ENCODE peak calls at places on chromosomes 16 and 17, in seven cellular contexts. B is mesendoderm, L is AG10803, X is heart right ventricle, S is AG04450, H is cardiac fibroblast, Z is fibroblast of the aortic adventitia. M is an unnamed sample.

GRCh38 chr17:44900894-44901293 is 1.6 kb upstream of the EFTUD2 start:
- DNase-seq in B (no peak), L (peak), X (no peak), S (peak), H (peak), Z (peak), M (no peak)

GRCh38 chr17:76554131-76554530 is 14.3 kb downstream of the PRCD start:
- DNase-seq in B (no peak), L (no peak), X (no peak), S (no peak), H (no peak), Z (no peak), M (no peak)

GRCh38 chr17:74190154-74190553 is 13.3 kb upstream of the RPL38 start:
- DNase-seq in B (peak), L (peak), X (no peak), S (no peak), H (peak), Z (peak), M (no peak)

GRCh38 chr17:36837616-36838272 is 99.5 kb upstream of the LHX1 start:
- DNase-seq in B (peak), L (no peak), X (no peak), S (no peak), H (no peak), Z (no peak), M (no peak)

GRCh38 chr16:85436636-85437160 is 176.4 kb upstream of the GSE1 start:
- DNase-seq in B (peak), L (no peak), X (no peak), S (no peak), H (peak), Z (peak), M (no peak)

GRCh38 chr17:76092526-76093413 is 10.8 kb downstream of the EXOC7 start:
- DNase-seq in B (no peak), L (no peak), X (no peak), S (no peak), H (no peak), Z (no peak), M (no peak)

GRCh38 chr17:50348522-50349240 is 2.8 kb downstream of the XYLT2 start:
- DNase-seq in B (no peak), L (peak), X (no peak), S (no peak), H (peak), Z (peak), M (no peak)

GRCh38 chr17:156946-157345 is 19.6 kb downstream of the SCGB1C2 start:
- DNase-seq in B (no peak), L (no peak), X (no peak), S (no peak), H (no peak), Z (no peak), M (no peak)

GRCh38 chr16:10387378-10387681 is 1.5 kb downstream of the ATF7IP2 start:
- DNase-seq in B (no peak), L (no peak), X (no peak), S (no peak), H (no peak), Z (no peak), M (no peak)

DNA sequence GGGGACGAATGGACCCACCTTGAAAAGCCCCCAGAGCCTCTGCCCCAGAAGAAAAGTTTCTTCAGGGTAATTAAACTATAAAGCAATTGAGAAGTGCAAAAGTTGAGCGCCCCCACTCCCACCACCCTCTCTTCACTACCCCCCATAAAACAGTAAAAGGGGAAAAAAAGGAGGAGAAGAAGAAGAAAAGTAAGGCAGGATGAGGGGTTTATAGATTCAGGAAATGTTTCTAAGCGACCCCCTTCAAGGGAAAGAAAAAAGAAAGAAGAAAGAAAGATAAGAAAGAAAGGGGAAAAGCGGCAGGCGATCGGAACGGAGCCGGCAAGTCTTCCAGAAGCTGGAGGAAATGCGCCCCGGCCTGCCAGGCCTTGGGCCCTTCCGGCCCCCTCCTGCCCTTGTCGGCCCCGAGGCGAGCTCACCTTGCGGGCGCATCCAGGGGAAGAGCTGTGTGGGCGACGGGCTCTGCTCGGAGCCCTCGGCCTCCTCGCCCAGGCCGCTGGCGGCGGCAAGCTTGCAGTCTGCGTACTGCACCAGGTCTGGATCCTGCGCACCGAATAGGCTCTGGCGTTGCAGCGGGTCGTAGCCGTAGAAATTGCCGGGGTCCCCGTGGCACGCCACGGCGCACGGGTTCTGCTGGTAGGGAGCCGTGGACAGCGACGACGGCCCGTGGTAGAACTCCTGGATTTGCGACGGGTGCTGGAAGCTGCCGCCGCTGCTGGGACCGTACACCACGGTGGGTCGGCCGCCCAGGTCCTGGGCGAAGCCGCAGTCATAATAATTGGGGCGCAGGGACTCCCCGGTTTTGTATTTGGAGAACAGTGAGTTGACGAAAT is 1.0 kb downstream of the HOXB8 start:
- DNase-seq in B (peak), L (no peak), X (no peak), S (no peak), H (no peak), Z (no peak), M (no peak)
- H3K4me3 ChIP-seq in B (no peak), L (peak), X (no peak), S (peak), H (no peak), Z (no peak), M (no peak)

GRCh38 chr17:48014603-48015037 is 23.0 kb downstream of the COPZ2 start:
- DNase-seq in B (no peak), L (no peak), X (no peak), S (no peak), H (no peak), Z (no peak), M (no peak)
- H3K4me3 ChIP-seq in B (no peak), L (no peak), X (no peak), S (no peak), H (no peak), Z (no peak), M (no peak)

GRCh38 chr16:11784048-11784780 is 12.8 kb downstream of the ZC3H7A start:
- DNase-seq in B (no peak), L (peak), X (no peak), S (no peak), H (no peak), Z (peak), M (no peak)
- H3K4me3 ChIP-seq in B (no peak), L (peak), X (no peak), S (no peak), H (no peak), Z (no peak), M (peak)

GRCh38 chr17:41322264-41322902 is 6.9 kb upstream of the KRTAP17-1 start:
- DNase-seq in B (peak), L (peak), X (no peak), S (peak), H (peak), Z (peak), M (peak)
- H3K4me3 ChIP-seq in B (no peak), L (no peak), X (no peak), S (no peak), H (no peak), Z (no peak), M (no peak)

DNA sequence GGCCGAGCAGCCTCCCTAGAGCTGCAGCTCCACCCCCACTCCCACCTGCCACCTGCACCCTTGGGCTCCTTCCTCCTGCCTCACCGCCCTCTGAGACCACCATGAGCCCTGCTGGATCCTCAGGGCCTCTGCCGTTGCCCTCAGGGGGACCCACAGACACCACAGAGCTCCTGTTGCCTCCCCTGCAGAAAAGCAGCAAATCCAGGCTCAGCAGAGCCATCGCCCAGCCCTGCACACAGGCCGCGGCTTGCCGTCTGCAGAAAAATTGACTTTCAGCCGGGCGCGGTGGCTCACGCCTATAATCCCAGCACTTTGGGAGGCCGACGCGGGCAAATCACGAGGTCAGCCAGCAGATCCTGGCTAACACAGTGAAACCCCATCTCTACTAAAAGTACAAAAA is 7.0 kb upstream of the PPP1R27 start:
- DNase-seq in B (no peak), L (no peak), X (no peak), S (no peak), H (no peak), Z (no peak), M (no peak)
- H3K4me3 ChIP-seq in B (no peak), L (no peak), X (no peak), S (no peak), H (no peak), Z (no peak), M (no peak)